ENCODE peak calls at places on chromosomes 5 and 9, in seven cellular contexts. T, V, H, D, G, C and F are unnamed samples.

GRCh38 chr5:124536333-124536732 is 210.1 kb downstream of the ZNF608 start:
- DNase-seq in V (no peak), C (no peak), T (no peak), G (peak), H (no peak), D (no peak), F (no peak)

GRCh38 chr5:83777856-83778255 is 57.2 kb upstream of the HAPLN1 start:
- DNase-seq in V (no peak), G (no peak), H (no peak), D (peak), T (no peak), C (no peak), F (no peak)

GRCh38 chr9:137116728-137117127 is 2.2 kb upstream of the DPP7 start:
- DNase-seq in G (peak), C (no peak), T (no peak), V (no peak), D (no peak), H (no peak), F (no peak)

GRCh38 chr5:69502375-69503143 is 10.0 kb downstream of the OCLN start:
- DNase-seq in C (no peak), G (peak), T (no peak), V (no peak), H (no peak), D (peak), F (no peak)

GRCh38 chr5:75009559-75010230 is 42.7 kb downstream of the GCNT4 start:
- DNase-seq in H (no peak), C (no peak), V (no peak), T (no peak), G (no peak), D (no peak), F (no peak)

GRCh38 chr5:30100929-30101328 is 1092.6 kb upstream of the CDH6 start:
- DNase-seq in C (no peak), V (no peak), H (no peak), T (no peak), D (no peak), G (no peak), F (no peak)

GRCh38 chr9:7285199-7285598 is 514.4 kb downstream of the DMAC1 start:
- DNase-seq in D (no peak), G (no peak), V (no peak), H (no peak), T (no peak), C (no peak), F (no peak)

GRCh38 chr5:180130876-180131740 is 59.5 kb upstream of the RNF130 start:
- DNase-seq in T (no peak), D (no peak), V (no peak), G (no peak), H (peak), C (no peak), F (peak)

GRCh38 chr9:16341176-16341575 is 529.3 kb downstream of the BNC2 start:
- DNase-seq in T (no peak), D (peak), V (no peak), C (no peak), G (no peak), H (no peak), F (no peak)

GRCh38 chr5:40046792-40047191 is 622.0 kb upstream of the DAB2 start:
- DNase-seq in H (no peak), D (peak), C (no peak), V (no peak), T (no peak), G (peak), F (no peak)

GRCh38 chr9:74753650-74754049 is 134.1 kb downstream of the TRPM6 start:
- DNase-seq in V (no peak), G (no peak), H (no peak), T (no peak), C (no peak), D (no peak), F (no peak)

GRCh38 chr9:80797841-80798688 is 891.3 kb downstream of the TLE1 start:
- DNase-seq in H (no peak), V (no peak), T (no peak), G (peak), D (peak), C (no peak), F (no peak)

GRCh38 chr9:116812231-116813028 is 125.3 kb downstream of the TRIM32 start:
- DNase-seq in H (no peak), D (no peak), V (no peak), C (no peak), T (no peak), G (peak), F (no peak)

GRCh38 chr9:78691531-78691930 is 394.6 kb downstream of the PSAT1 start:
- DNase-seq in V (no peak), C (no peak), D (no peak), T (no peak), G (no peak), H (no peak), F (no peak)

GRCh38 chr5:69138796-69139195 is 28.2 kb upstream of the CCNB1 start:
- DNase-seq in H (no peak), G (no peak), D (no peak), V (no peak), T (no peak), C (no peak), F (no peak)

GRCh38 chr9:113651896-113652295 is 188.4 kb downstream of the RGS3 start:
- DNase-seq in D (no peak), H (no peak), V (no peak), G (no peak), T (no peak), C (no peak), F (no peak)

GRCh38 chr5:57839447-57839846 is 356.8 kb upstream of the ACTBL2 start:
- DNase-seq in D (no peak), G (no peak), V (no peak), C (no peak), H (no peak), T (no peak), F (no peak)

GRCh38 chr9:3528466-3528865 is 2.7 kb upstream of the RFX3 start:
- DNase-seq in T (no peak), H (peak), G (no peak), C (peak), D (no peak), V (no peak), F (no peak)

GRCh38 chr9:113602126-113603119 is 138.9 kb downstream of the RGS3 start:
- DNase-seq in V (peak), D (peak), H (no peak), T (peak), C (no peak), G (peak), F (peak)

GRCh38 chr9:130034570-130034969 is 8.4 kb downstream of the FNBP1 start:
- DNase-seq in G (peak), V (no peak), H (no peak), D (peak), C (no peak), T (no peak), F (no peak)

DNA sequence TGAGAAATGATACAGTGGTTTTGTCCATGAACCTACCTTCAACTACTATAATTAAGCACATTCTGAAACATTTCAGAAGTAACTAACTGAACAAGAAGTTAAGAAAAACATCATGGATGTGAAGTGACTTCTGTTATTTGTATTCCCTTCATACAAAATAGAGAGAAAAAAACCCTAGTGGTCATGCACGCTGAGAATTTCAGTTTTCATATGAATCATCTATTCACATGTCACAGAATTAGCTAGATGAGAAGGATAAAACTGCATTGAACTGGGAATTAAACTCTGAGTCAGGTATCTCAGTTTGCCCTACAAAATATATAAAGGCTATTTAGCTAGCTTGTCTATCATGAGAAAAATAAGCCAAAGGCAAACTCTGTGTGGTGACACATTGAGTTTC is 451.8 kb upstream of the FTMT start:
- DNase-seq in H (no peak), T (no peak), D (no peak), C (no peak), V (no peak), G (no peak), F (no peak)
- TF ChIP-seq CTCF in H (no peak), T (no peak), D (no peak), C (no peak), V (no peak), G (no peak), F (no peak)

DNA sequence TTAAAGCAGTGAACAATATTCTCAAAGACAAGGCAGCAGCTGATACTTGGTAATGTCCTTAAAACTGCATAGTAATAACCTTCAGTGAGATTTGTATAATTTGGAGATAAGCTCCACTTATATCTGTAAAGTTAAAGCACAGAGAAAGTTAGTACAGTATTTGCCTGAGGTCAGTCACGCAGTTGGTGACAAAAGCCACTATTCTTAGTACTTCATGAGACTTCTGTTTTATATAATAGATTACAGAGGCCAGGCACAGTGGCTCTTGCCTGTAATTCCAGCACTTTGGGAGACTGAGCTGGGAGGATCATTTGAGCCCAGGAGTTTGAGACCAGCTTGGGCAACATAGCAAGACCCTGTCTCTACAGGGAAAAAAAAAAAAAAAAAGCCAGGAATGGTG is 266.4 kb upstream of the DMRT1 start:
- DNase-seq in G (no peak), T (no peak), C (no peak), H (no peak), D (no peak), V (no peak), F (no peak)
- H3K27ac ChIP-seq in G (peak), T (peak), C (no peak), H (no peak), D (no peak), V (no peak), F (peak)

GRCh38 chr5:176537608-176538504 is 654 bp upstream of the RNF44 start:
- DNase-seq in T (peak), G (peak), V (peak), H (peak), D (peak), C (peak), F (peak)
- TF ChIP-seq CTCF in T (no peak), G (no peak), V (no peak), H (no peak), D (no peak), C (no peak), F (no peak)

GRCh38 chr5:107980923-107981748 is 310.4 kb upstream of the EFNA5 start:
- DNase-seq in C (no peak), H (no peak), V (no peak), G (no peak), T (no peak), D (peak), F (no peak)
- H3K27ac ChIP-seq in C (no peak), H (no peak), V (no peak), G (no peak), T (no peak), D (no peak), F (no peak)

GRCh38 chr9:134169166-134169565 is 4.8 kb upstream of the RNU6ATAC start:
- DNase-seq in D (no peak), H (no peak), V (no peak), T (no peak), G (no peak), C (no peak), F (no peak)

GRCh38 chr9:134169724-134170401 is 5.5 kb upstream of the RNU6ATAC start:
- DNase-seq in D (no peak), H (no peak), G (no peak), T (no peak), V (no peak), C (no peak), F (no peak)

GRCh38 chr9:134170525-134171315 is 6.4 kb upstream of the RNU6ATAC start:
- DNase-seq in V (no peak), T (no peak), G (no peak), D (no peak), C (no peak), H (no peak), F (no peak)

GRCh38 chr9:134167530-134167931 is 3.2 kb upstream of the RNU6ATAC start:
- DNase-seq in G (no peak), H (no peak), C (no peak), T (no peak), V (no peak), D (peak), F (no peak)

DNA sequence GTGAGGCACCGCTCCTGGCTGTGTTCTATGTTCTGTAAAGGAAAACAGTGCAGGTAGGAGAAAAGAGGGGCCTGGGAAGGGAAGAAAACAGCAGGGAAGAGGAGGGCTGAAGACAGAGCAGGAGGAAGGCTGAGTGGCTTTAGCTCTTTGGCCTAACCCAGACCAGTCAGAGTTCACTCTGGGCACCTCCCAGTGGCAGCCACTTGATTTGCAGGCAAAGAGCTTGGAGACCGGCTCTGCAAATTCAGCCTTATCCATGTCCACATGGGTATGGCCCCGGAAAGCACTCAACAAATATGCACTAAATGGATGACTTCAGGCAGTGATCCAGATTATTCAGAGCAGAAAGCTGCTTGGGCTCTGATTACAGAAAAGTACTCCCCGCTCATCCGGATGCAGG is 4.4 kb upstream of the RNU6ATAC start:
- DNase-seq in C (no peak), T (no peak), G (no peak), D (no peak), H (no peak), V (no peak), F (no peak)
- TF ChIP-seq CTCF in C (no peak), T (no peak), G (no peak), D (peak), H (no peak), V (peak), F (no peak)

GRCh38 chr9:14899042-14899814 is 11.0 kb downstream of the FREM1 start:
- DNase-seq in C (no peak), G (no peak), T (no peak), H (no peak), D (no peak), V (no peak), F (no peak)
- H3K27ac ChIP-seq in C (no peak), G (no peak), T (no peak), H (no peak), D (no peak), V (no peak), F (no peak)

GRCh38 chr5:34789021-34789531 is 49.9 kb upstream of the TTC23L start:
- DNase-seq in T (no peak), H (no peak), D (peak), G (peak), V (no peak), C (no peak), F (no peak)
- TF ChIP-seq CTCF in T (no peak), H (no peak), D (no peak), G (no peak), V (no peak), C (no peak), F (no peak)

GRCh38 chr9:37290881-37291485 is 131.5 kb upstream of the GRHPR start:
- DNase-seq in D (peak), H (no peak), V (peak), T (no peak), C (no peak), G (peak), F (no peak)
- H3K27ac ChIP-seq in D (peak), H (no peak), V (no peak), T (no peak), C (no peak), G (no peak), F (peak)

GRCh38 chr5:133735346-133735745 is 123.0 kb upstream of the FSTL4 start:
- DNase-seq in D (peak), T (no peak), H (no peak), C (no peak), V (no peak), G (peak), F (no peak)

GRCh38 chr5:133731951-133732350 is 119.6 kb upstream of the FSTL4 start:
- DNase-seq in C (no peak), T (no peak), V (no peak), D (no peak), G (no peak), H (peak), F (peak)

GRCh38 chr5:133736512-133736911 is 124.2 kb upstream of the FSTL4 start:
- DNase-seq in V (no peak), C (no peak), H (no peak), G (no peak), T (no peak), D (no peak), F (no peak)

GRCh38 chr5:133732536-133732935 is 120.2 kb upstream of the FSTL4 start:
- DNase-seq in C (no peak), G (no peak), H (no peak), T (no peak), V (no peak), D (no peak), F (no peak)

GRCh38 chr5:133734916-133735315 is 122.6 kb upstream of the FSTL4 start:
- DNase-seq in D (no peak), V (no peak), H (no peak), G (no peak), C (no peak), T (no peak), F (no peak)
- TF ChIP-seq CTCF in D (no peak), V (no peak), H (no peak), G (no peak), C (no peak), T (no peak), F (no peak)